ENCODE peak calls at places on chromosomes 5 and 9, in six cellular contexts. W is stomach, D is uterus, G is adrenal gland, S is AG04450, Y is heart right ventricle. Q is an unnamed sample.

GRCh38 chr5:144484124-144484897 is 313.6 kb downstream of the KCTD16 start:
- DNase-seq in W (no peak), D (no peak), G (no peak), S (peak; percentile 4), Y (no peak), Q (no peak)

GRCh38 chr5:125439243-125439642 is 692.8 kb upstream of the ZNF608 start:
- DNase-seq in W (no peak), D (no peak), G (no peak), S (no peak), Y (no peak), Q (no peak)

GRCh38 chr5:81207009-81207408 is 26.1 kb upstream of the CKMT2 start:
- DNase-seq in W (no peak), D (no peak), G (no peak), S (no peak), Y (no peak), Q (no peak)

GRCh38 chr9:25678147-25678666 is at the start of gene TUSC1:
- DNase-seq in W (peak; percentile 75), D (peak; percentile 86), G (peak; percentile 92), S (no peak), Y (peak; percentile 88), Q (peak; percentile 86)

GRCh38 chr5:55907927-55908326 is 56.8 kb downstream of the IL31RA start:
- DNase-seq in W (no peak), D (no peak), G (no peak), S (no peak), Y (no peak), Q (no peak)

GRCh38 chr5:159851053-159851452 is 65.2 kb upstream of the ADRA1B start:
- DNase-seq in W (no peak), D (no peak), G (no peak), S (no peak), Y (no peak), Q (no peak)

GRCh38 chr5:89265511-89266169 is 382.7 kb upstream of the MEF2C start:
- DNase-seq in W (no peak), D (no peak), G (no peak), S (peak; percentile 66), Y (no peak), Q (no peak)

GRCh38 chr5:127254729-127255284 is 35.8 kb upstream of the MEGF10 start:
- DNase-seq in W (no peak), D (no peak), G (no peak), S (peak; percentile 47), Y (no peak), Q (no peak)

GRCh38 chr9:2320126-2320525 is 301.5 kb upstream of the VLDLR start:
- DNase-seq in W (no peak), D (no peak), G (no peak), S (no peak), Y (no peak), Q (no peak)

GRCh38 chr9:93441181-93441580 is 10.3 kb upstream of the FAM120A start:
- DNase-seq in W (no peak), D (no peak), G (no peak), S (no peak), Y (no peak), Q (no peak)

GRCh38 chr5:146828385-146828784 is 50.2 kb downstream of the PPP2R2B start:
- DNase-seq in W (no peak), D (no peak), G (no peak), S (no peak), Y (no peak), Q (no peak)

GRCh38 chr5:35009657-35010056 is 38.1 kb downstream of the AGXT2 start:
- DNase-seq in W (no peak), D (no peak), G (no peak), S (no peak), Y (no peak), Q (no peak)

GRCh38 chr5:173916233-173916632 is 28.1 kb downstream of the CPEB4 start:
- DNase-seq in W (no peak), D (no peak), G (no peak), S (no peak), Y (no peak), Q (no peak)

GRCh38 chr9:126397056-126397455 is 70.4 kb downstream of the MVB12B start:
- DNase-seq in W (peak; percentile 50), D (no peak), G (no peak), S (no peak), Y (no peak), Q (no peak)

GRCh38 chr5:72541501-72542235 is 34.5 kb upstream of the ZNF366 start:
- DNase-seq in W (no peak), D (no peak), G (no peak), S (no peak), Y (no peak), Q (no peak)

GRCh38 chr9:2228132-2228531 is 213.0 kb downstream of the SMARCA2 start:
- DNase-seq in W (no peak), D (no peak), G (peak; percentile 26), S (no peak), Y (peak; percentile 33), Q (peak; percentile 40)

GRCh38 chr5:141668601-141669265 is 13.3 kb downstream of the ARAP3 start:
- DNase-seq in W (no peak), D (no peak), G (no peak), S (no peak), Y (no peak), Q (no peak)

GRCh38 chr5:167863883-167864282 is 427.6 kb upstream of the WWC1 start:
- DNase-seq in W (no peak), D (no peak), G (no peak), S (no peak), Y (no peak), Q (no peak)

GRCh38 chr9:124262596-124263045 is 4.9 kb downstream of the NEK6 start:
- DNase-seq in W (no peak), D (no peak), G (no peak), S (no peak), Y (no peak), Q (no peak)

GRCh38 chr9:136978073-136978864 is 965 bp downstream of the PTGDS start:
- DNase-seq in W (peak; percentile 69), D (peak; percentile 61), G (peak; percentile 65), S (no peak), Y (peak; percentile 89), Q (peak; percentile 75)

GRCh38 chr5:1006656-1007071 is 1.9 kb upstream of the NKD2 start:
- DNase-seq in W (peak; percentile 16), D (peak; percentile 8), G (peak; percentile 5), S (no peak), Y (peak; percentile 7), Q (peak; percentile 26)

DNA sequence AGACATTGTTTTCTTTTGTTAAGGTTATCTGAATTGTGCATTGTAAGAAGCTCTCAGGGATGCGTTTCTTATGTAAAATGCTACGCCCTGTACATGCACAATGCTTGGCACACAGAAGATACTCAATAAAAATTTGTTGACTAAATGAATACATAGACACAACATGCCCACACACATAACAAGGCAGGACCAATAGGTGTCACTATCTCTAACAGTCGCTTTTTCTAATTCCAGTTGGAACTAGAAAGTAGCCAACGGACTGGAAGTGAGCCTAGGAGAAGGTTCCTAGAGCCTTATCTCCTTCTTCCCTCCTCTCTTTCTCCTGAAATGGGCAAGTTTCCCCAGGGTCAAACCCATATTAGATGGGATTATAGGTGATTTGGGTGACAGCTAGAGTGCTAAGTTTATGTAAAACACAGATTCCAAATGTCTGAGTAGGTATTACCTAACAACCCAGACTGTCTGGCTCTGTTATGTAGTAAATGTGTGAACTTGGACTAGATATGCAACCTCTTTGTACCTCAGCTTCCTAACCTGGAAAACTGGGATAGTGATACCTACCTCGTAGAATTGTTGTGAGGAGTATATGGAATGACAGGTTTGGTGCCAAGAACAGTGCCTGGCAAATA is 603.0 kb downstream of the RAB3C start:
- DNase-seq in W (no peak), D (no peak), G (no peak), S (no peak), Y (no peak), Q (no peak)
- H3K27ac ChIP-seq in W (no peak overlapping the region), D (no peak overlapping the region), G (no peak overlapping the region), S (no peak overlapping the region), Y (no peak overlapping the region), Q (no peak overlapping the region)

GRCh38 chr9:74696520-74696919 is 191.2 kb downstream of the TRPM6 start:
- DNase-seq in W (no peak), D (no peak), G (no peak), S (no peak), Y (no peak), Q (no peak)
- TF ChIP-seq CTCF in W (no peak), D (no peak), G (no peak), S (no peak), Y (no peak), Q (no peak)

DNA sequence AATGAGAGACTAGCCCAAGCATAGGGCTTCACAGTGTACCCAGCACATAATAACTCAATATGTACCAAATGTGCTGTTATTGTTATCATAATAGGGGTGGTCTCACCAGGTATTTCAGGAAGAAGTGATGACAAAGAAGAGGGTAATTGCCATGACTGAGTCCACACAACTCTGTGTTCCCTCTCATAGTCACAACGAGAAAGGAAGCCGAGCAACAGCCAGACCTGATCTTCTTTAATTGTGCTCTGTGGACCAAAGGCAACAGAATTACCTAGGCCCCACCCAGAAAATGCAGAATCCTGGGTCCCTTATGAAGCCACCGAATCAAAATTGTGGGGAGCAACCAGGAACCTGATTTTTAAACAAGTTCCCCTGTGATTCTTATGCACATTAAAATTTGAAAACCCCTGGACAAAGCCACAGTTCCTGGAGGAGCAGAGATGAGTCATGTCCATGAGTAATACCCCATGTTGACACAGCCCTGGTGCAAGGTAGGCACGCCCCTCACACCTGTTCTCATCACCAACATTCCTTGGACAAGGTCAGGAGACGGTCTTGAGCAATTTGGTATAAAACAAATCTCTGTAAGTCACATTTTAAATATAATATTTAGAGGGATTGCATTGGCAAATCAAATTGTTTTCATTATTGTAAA is 5.2 kb downstream of the FGF1 start:
- DNase-seq in W (peak; percentile 53), D (no peak), G (no peak), S (no peak), Y (no peak), Q (peak; percentile 48)
- H3K27ac ChIP-seq in W (no peak overlapping the region), D (no peak overlapping the region), G (no peak overlapping the region), S (no peak overlapping the region), Y (no peak overlapping the region), Q (no peak overlapping the region)

DNA sequence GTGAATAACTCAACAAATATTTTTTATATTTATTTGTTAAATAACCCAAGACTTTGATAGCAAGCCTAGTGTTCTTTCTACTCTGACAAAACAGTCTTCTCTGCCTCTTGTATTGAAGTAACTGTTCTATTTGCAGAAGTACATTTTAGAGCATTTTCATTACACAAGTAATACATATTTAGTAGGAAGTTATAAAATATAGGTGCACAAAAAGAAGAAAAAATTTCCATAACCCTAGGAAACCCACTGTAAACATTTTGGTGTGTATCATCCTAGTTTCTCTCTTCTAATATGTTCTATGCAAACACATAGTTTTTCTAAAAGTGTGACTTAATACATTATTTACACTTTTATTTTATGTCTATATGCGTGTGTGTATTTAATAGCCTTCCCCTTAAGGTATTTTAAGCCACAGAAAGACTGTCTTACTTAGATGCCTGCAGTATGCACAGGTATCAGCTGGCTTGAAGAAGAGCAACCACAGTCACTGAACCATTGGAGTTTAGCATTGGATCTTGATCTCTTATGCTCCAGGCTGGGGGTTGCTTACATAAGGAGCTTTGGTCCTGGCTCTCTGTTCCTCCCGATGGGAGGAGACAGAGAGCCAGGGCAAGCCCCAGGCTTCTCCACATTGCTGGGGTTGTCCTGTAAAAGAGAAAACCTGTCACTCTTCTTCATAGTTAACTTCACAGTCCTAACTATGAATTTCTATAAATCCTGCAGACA is 3.8 kb downstream of the SELENOP start:
- DNase-seq in W (no peak), D (no peak), G (peak; percentile 37), S (no peak), Y (no peak), Q (no peak)
- TF ChIP-seq CTCF in W (no peak), D (no peak), G (no peak), S (no peak), Y (peak; percentile 35), Q (no peak)

GRCh38 chr9:101365181-101365580 is 19.6 kb downstream of the BAAT start:
- DNase-seq in W (no peak), D (no peak), G (no peak), S (no peak), Y (no peak), Q (no peak)
- H3K27ac ChIP-seq in W (no peak overlapping the region), D (no peak overlapping the region), G (no peak overlapping the region), S (no peak overlapping the region), Y (no peak overlapping the region), Q (no peak overlapping the region)

Q was measured in lung.